ENCODE peak calls at places on chromosomes 6 and 20, in six cellular contexts. One of them, this sample, is unnamed.

GRCh38 chr6:9537381-9537780 is 877.5 kb downstream of the TFAP2A start:
- DNase-seq in neuronal stem cell: no peak
- DNase-seq in mammary epithelial cell: no peak
- DNase-seq in mesenchymal stem cell: peak
- DNase-seq in IMR-90: peak
- DNase-seq in fibroblast of lung: peak
- DNase-seq in this sample: no peak

GRCh38 chr6:149217466-149217888 is 100.0 kb upstream of the TAB2 start:
- DNase-seq in fibroblast of lung: no peak
- DNase-seq in neuronal stem cell: no peak
- DNase-seq in mesenchymal stem cell: no peak
- DNase-seq in mammary epithelial cell: no peak
- DNase-seq in IMR-90: no peak
- DNase-seq in this sample: no peak

GRCh38 chr6:31736026-31736767 is at the start of gene CLIC1:
- DNase-seq in mesenchymal stem cell: peak
- DNase-seq in fibroblast of lung: peak
- DNase-seq in neuronal stem cell: peak
- DNase-seq in IMR-90: peak
- DNase-seq in mammary epithelial cell: peak
- DNase-seq in this sample: peak

GRCh38 chr6:37432590-37432915 is 468 bp upstream of the CMTR1 start:
- DNase-seq in mammary epithelial cell: no peak
- DNase-seq in mesenchymal stem cell: no peak
- DNase-seq in IMR-90: no peak
- DNase-seq in neuronal stem cell: no peak
- DNase-seq in fibroblast of lung: no peak
- DNase-seq in this sample: no peak

GRCh38 chr20:32709528-32710121 is 33.6 kb downstream of the COMMD7 start:
- DNase-seq in IMR-90: peak
- DNase-seq in mesenchymal stem cell: peak
- DNase-seq in neuronal stem cell: no peak
- DNase-seq in mammary epithelial cell: no peak
- DNase-seq in fibroblast of lung: peak
- DNase-seq in this sample: peak

GRCh38 chr6:117976030-117976651 is 69.1 kb downstream of the SLC35F1 start:
- DNase-seq in IMR-90: peak
- DNase-seq in mammary epithelial cell: peak
- DNase-seq in neuronal stem cell: peak
- DNase-seq in fibroblast of lung: peak
- DNase-seq in mesenchymal stem cell: peak
- DNase-seq in this sample: peak

GRCh38 chr6:124158024-124158423 is 354.4 kb downstream of the NKAIN2 start:
- DNase-seq in fibroblast of lung: no peak
- DNase-seq in neuronal stem cell: no peak
- DNase-seq in mammary epithelial cell: no peak
- DNase-seq in IMR-90: no peak
- DNase-seq in mesenchymal stem cell: no peak
- DNase-seq in this sample: no peak

GRCh38 chr6:26536571-26537159 is 1.5 kb upstream of the HMGN4 start:
- DNase-seq in neuronal stem cell: peak
- DNase-seq in mammary epithelial cell: peak
- DNase-seq in fibroblast of lung: peak
- DNase-seq in IMR-90: peak
- DNase-seq in mesenchymal stem cell: peak
- DNase-seq in this sample: peak

GRCh38 chr6:32794510-32794909 is 22.3 kb downstream of the HLA-DOB start:
- DNase-seq in neuronal stem cell: no peak
- DNase-seq in mammary epithelial cell: no peak
- DNase-seq in fibroblast of lung: no peak
- DNase-seq in mesenchymal stem cell: no peak
- DNase-seq in IMR-90: no peak
- DNase-seq in this sample: no peak

GRCh38 chr20:6533321-6533720 is 234.2 kb upstream of the BMP2 start:
- DNase-seq in fibroblast of lung: peak
- DNase-seq in neuronal stem cell: no peak
- DNase-seq in IMR-90: peak
- DNase-seq in mammary epithelial cell: no peak
- DNase-seq in mesenchymal stem cell: peak
- DNase-seq in this sample: peak

GRCh38 chr20:9884061-9884460 is 45.2 kb upstream of the PAK5 start:
- DNase-seq in mammary epithelial cell: no peak
- DNase-seq in fibroblast of lung: no peak
- DNase-seq in neuronal stem cell: no peak
- DNase-seq in mesenchymal stem cell: no peak
- DNase-seq in IMR-90: no peak
- DNase-seq in this sample: peak

GRCh38 chr6:138162947-138163569 is 1.3 kb downstream of the ARFGEF3 start:
- DNase-seq in fibroblast of lung: no peak
- DNase-seq in neuronal stem cell: no peak
- DNase-seq in IMR-90: no peak
- DNase-seq in mesenchymal stem cell: no peak
- DNase-seq in mammary epithelial cell: no peak
- DNase-seq in this sample: no peak

GRCh38 chr6:164296411-164296810 is 881.9 kb downstream of the QKI start:
- DNase-seq in mammary epithelial cell: no peak
- DNase-seq in mesenchymal stem cell: no peak
- DNase-seq in IMR-90: no peak
- DNase-seq in neuronal stem cell: no peak
- DNase-seq in fibroblast of lung: peak
- DNase-seq in this sample: no peak

GRCh38 chr6:26250806-26251075 is 114.3 kb upstream of the BTN3A2 start:
- DNase-seq in neuronal stem cell: no peak
- DNase-seq in mesenchymal stem cell: no peak
- DNase-seq in fibroblast of lung: no peak
- DNase-seq in mammary epithelial cell: no peak
- DNase-seq in IMR-90: peak
- DNase-seq in this sample: peak

GRCh38 chr6:3309391-3310050 is 50.8 kb downstream of the PSMG4 start:
- DNase-seq in mammary epithelial cell: no peak
- DNase-seq in neuronal stem cell: no peak
- DNase-seq in IMR-90: no peak
- DNase-seq in fibroblast of lung: no peak
- DNase-seq in mesenchymal stem cell: no peak
- DNase-seq in this sample: no peak

GRCh38 chr20:23255658-23256385 is 94.8 kb upstream of the NXT1 start:
- DNase-seq in neuronal stem cell: no peak
- DNase-seq in mammary epithelial cell: no peak
- DNase-seq in fibroblast of lung: peak
- DNase-seq in mesenchymal stem cell: peak
- DNase-seq in IMR-90: peak
- DNase-seq in this sample: no peak

GRCh38 chr20:21251278-21251677 is 51.9 kb upstream of the XRN2 start:
- DNase-seq in mesenchymal stem cell: no peak
- DNase-seq in fibroblast of lung: peak
- DNase-seq in mammary epithelial cell: peak
- DNase-seq in IMR-90: no peak
- DNase-seq in neuronal stem cell: no peak
- DNase-seq in this sample: no peak

GRCh38 chr6:398558-399078 is 7.1 kb downstream of the IRF4 start:
- DNase-seq in mesenchymal stem cell: no peak
- DNase-seq in mammary epithelial cell: no peak
- DNase-seq in IMR-90: no peak
- DNase-seq in fibroblast of lung: no peak
- DNase-seq in neuronal stem cell: no peak
- DNase-seq in this sample: no peak

GRCh38 chr6:4879724-4880372 is 103.6 kb downstream of the CDYL start:
- DNase-seq in mammary epithelial cell: no peak
- DNase-seq in IMR-90: no peak
- DNase-seq in fibroblast of lung: no peak
- DNase-seq in mesenchymal stem cell: no peak
- DNase-seq in neuronal stem cell: no peak
- DNase-seq in this sample: no peak

GRCh38 chr6:5989141-5989723 is 17.5 kb downstream of the NRN1 start:
- DNase-seq in mammary epithelial cell: no peak
- DNase-seq in fibroblast of lung: no peak
- DNase-seq in neuronal stem cell: no peak
- DNase-seq in mesenchymal stem cell: no peak
- DNase-seq in IMR-90: no peak
- DNase-seq in this sample: no peak

GRCh38 chr6:156988276-156989158 is 211.3 kb downstream of the ARID1B start:
- DNase-seq in mesenchymal stem cell: peak
- DNase-seq in IMR-90: no peak
- DNase-seq in mammary epithelial cell: peak
- DNase-seq in fibroblast of lung: peak
- DNase-seq in neuronal stem cell: no peak
- DNase-seq in this sample: no peak

GRCh38 chr20:24648481-24648880 is 179.1 kb downstream of the SYNDIG1 start:
- DNase-seq in mesenchymal stem cell: no peak
- DNase-seq in IMR-90: no peak
- DNase-seq in mammary epithelial cell: no peak
- DNase-seq in fibroblast of lung: peak
- DNase-seq in neuronal stem cell: no peak
- DNase-seq in this sample: peak

GRCh38 chr6:124795879-124796838 is 166.1 kb upstream of the RNF217 start:
- DNase-seq in neuronal stem cell: peak
- DNase-seq in mammary epithelial cell: no peak
- DNase-seq in fibroblast of lung: peak
- DNase-seq in IMR-90: peak
- DNase-seq in mesenchymal stem cell: peak
- DNase-seq in this sample: peak

GRCh38 chr6:35065870-35066269 is 75.3 kb downstream of the TCP11 start:
- DNase-seq in mesenchymal stem cell: no peak
- DNase-seq in fibroblast of lung: no peak
- DNase-seq in neuronal stem cell: no peak
- DNase-seq in mammary epithelial cell: no peak
- DNase-seq in IMR-90: no peak
- DNase-seq in this sample: no peak

GRCh38 chr20:4606046-4606445 is 115.7 kb upstream of the PRND start:
- DNase-seq in mesenchymal stem cell: no peak
- DNase-seq in mammary epithelial cell: no peak
- DNase-seq in neuronal stem cell: no peak
- DNase-seq in fibroblast of lung: no peak
- DNase-seq in IMR-90: no peak
- DNase-seq in this sample: no peak

GRCh38 chr6:105593805-105594231 is 190.9 kb upstream of the PREP start:
- DNase-seq in neuronal stem cell: no peak
- DNase-seq in mammary epithelial cell: no peak
- DNase-seq in fibroblast of lung: peak
- DNase-seq in mesenchymal stem cell: no peak
- DNase-seq in IMR-90: peak
- DNase-seq in this sample: peak

GRCh38 chr6:130794686-130795085 is 32.5 kb upstream of the SMLR1 start:
- DNase-seq in mesenchymal stem cell: no peak
- DNase-seq in neuronal stem cell: no peak
- DNase-seq in mammary epithelial cell: no peak
- DNase-seq in IMR-90: no peak
- DNase-seq in fibroblast of lung: no peak
- DNase-seq in this sample: no peak

GRCh38 chr6:121780325-121781313 is 345.2 kb downstream of the GJA1 start:
- DNase-seq in fibroblast of lung: peak
- DNase-seq in neuronal stem cell: no peak
- DNase-seq in mesenchymal stem cell: no peak
- DNase-seq in mammary epithelial cell: peak
- DNase-seq in IMR-90: peak
- DNase-seq in this sample: peak

GRCh38 chr20:21234816-21235215 is 68.3 kb upstream of the XRN2 start:
- DNase-seq in mammary epithelial cell: no peak
- DNase-seq in mesenchymal stem cell: no peak
- DNase-seq in IMR-90: no peak
- DNase-seq in neuronal stem cell: peak
- DNase-seq in fibroblast of lung: no peak
- DNase-seq in this sample: no peak

GRCh38 chr6:39419607-39420006 is 97.1 kb upstream of the KCNK16 start:
- DNase-seq in mammary epithelial cell: no peak
- DNase-seq in mesenchymal stem cell: no peak
- DNase-seq in fibroblast of lung: no peak
- DNase-seq in IMR-90: no peak
- DNase-seq in neuronal stem cell: no peak
- DNase-seq in this sample: no peak

GRCh38 chr6:10557886-10558285 is 36.7 kb downstream of the GCNT2 start:
- DNase-seq in mesenchymal stem cell: no peak
- DNase-seq in IMR-90: no peak
- DNase-seq in neuronal stem cell: no peak
- DNase-seq in fibroblast of lung: no peak
- DNase-seq in mammary epithelial cell: no peak
- DNase-seq in this sample: no peak

GRCh38 chr20:37315293-37316110 is 26.0 kb downstream of the MANBAL start:
- DNase-seq in IMR-90: peak
- DNase-seq in mesenchymal stem cell: peak
- DNase-seq in mammary epithelial cell: peak
- DNase-seq in fibroblast of lung: peak
- DNase-seq in neuronal stem cell: no peak
- DNase-seq in this sample: peak
- H3K9ac ChIP-seq in IMR-90: peak
- H3K9ac ChIP-seq in mesenchymal stem cell: peak
- H3K9ac ChIP-seq in mammary epithelial cell: peak
- H3K9ac ChIP-seq in fibroblast of lung: peak
- H3K9ac ChIP-seq in neuronal stem cell: no peak
- H3K9ac ChIP-seq in this sample: peak

DNA sequence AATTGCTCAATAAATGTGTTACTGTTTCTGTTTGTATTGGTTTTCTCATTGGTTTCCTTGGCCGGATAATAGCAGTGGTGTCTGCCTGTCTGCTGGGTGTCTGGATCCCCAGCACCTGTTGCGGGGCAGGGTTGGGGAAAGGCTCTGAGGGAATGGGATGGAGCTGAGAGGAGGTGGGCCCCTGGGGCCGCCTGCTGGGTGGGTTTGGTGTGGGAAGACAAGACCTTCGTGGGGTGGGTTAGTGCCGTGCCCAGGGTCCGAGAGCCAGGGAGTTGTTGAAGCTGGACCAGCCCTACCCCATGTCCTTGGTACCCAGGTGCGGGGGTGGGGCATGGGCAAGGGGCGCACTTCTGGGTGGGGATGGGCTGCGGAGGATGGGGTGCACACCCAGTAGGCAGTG is 4.0 kb downstream of the SS18L1 start:
- DNase-seq in fibroblast of lung: no peak
- DNase-seq in mammary epithelial cell: no peak
- DNase-seq in mesenchymal stem cell: no peak
- DNase-seq in IMR-90: no peak
- DNase-seq in neuronal stem cell: no peak
- DNase-seq in this sample: no peak
- H3K4me3 ChIP-seq in fibroblast of lung: no peak
- H3K4me3 ChIP-seq in mammary epithelial cell: no peak
- H3K4me3 ChIP-seq in mesenchymal stem cell: no peak
- H3K4me3 ChIP-seq in IMR-90: no peak
- H3K4me3 ChIP-seq in neuronal stem cell: no peak
- H3K4me3 ChIP-seq in this sample: no peak

DNA sequence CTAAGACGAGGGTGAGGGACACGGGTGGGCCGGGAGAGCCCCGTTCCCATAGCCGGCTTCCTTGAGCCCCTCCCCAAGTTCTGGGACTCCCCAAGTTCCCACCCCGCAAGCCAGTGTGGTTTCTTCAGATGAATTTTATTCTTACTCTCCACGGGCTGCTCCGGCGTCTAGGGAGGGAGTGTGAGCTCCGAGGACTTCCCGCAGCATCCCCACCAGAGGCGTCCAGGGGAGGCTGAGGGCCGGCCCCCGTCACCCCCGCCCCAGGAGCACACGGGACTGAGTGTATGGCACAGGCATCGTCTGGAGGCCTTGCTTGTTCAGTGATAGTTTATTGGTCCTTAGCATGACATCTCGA is 10.0 kb upstream of the SLC4A11 start:
- DNase-seq in mesenchymal stem cell: no peak
- DNase-seq in neuronal stem cell: no peak
- DNase-seq in mammary epithelial cell: no peak
- DNase-seq in fibroblast of lung: no peak
- DNase-seq in IMR-90: no peak
- DNase-seq in this sample: no peak
- H3K9ac ChIP-seq in mesenchymal stem cell: peak
- H3K9ac ChIP-seq in neuronal stem cell: peak
- H3K9ac ChIP-seq in mammary epithelial cell: no peak
- H3K9ac ChIP-seq in fibroblast of lung: no peak
- H3K9ac ChIP-seq in IMR-90: no peak
- H3K9ac ChIP-seq in this sample: no peak

GRCh38 chr20:13452470-13453124 is 186.1 kb downstream of the TASP1 start:
- DNase-seq in mammary epithelial cell: no peak
- DNase-seq in mesenchymal stem cell: no peak
- DNase-seq in fibroblast of lung: no peak
- DNase-seq in IMR-90: no peak
- DNase-seq in neuronal stem cell: no peak
- DNase-seq in this sample: no peak
- H3K4me3 ChIP-seq in mammary epithelial cell: no peak
- H3K4me3 ChIP-seq in mesenchymal stem cell: no peak
- H3K4me3 ChIP-seq in fibroblast of lung: no peak
- H3K4me3 ChIP-seq in IMR-90: no peak
- H3K4me3 ChIP-seq in neuronal stem cell: no peak
- H3K4me3 ChIP-seq in this sample: no peak

This sample was measured in adipocyte.